ENCODE peak calls at places on chromosome 16, in ten cellular contexts. L is PC-3, B is stomach, H is AG10803, M is HCT116, I is neuronal stem cell, N is BJ, W is upper lobe of right lung, D is GM23338, S is AG09309. O is an unnamed sample.

GRCh38 chr16:67435758-67436164 is 4.8 kb downstream of the HSD11B2 start:
- DNase-seq in M (no peak), B (no peak), N (no peak), W (no peak), H (no peak), L (no peak), S (no peak), I (no peak), D (no peak), O (peak)

GRCh38 chr16:75385507-75386152 is 47.7 kb downstream of the CFDP1 start:
- DNase-seq in L (peak), I (peak), H (peak), D (peak), W (no peak), M (peak), B (no peak), N (no peak), S (peak), O (peak)

GRCh38 chr16:11356573-11357331 is 11.5 kb downstream of the RMI2 start:
- DNase-seq in H (peak), I (peak), W (peak), N (no peak), L (no peak), D (peak), B (peak), S (no peak), M (no peak), O (peak)

GRCh38 chr16:84718-85452 is 6.9 kb downstream of the MPG start:
- DNase-seq in M (no peak), H (peak), W (peak), N (peak), B (peak), D (no peak), L (peak), S (peak), I (no peak), O (no peak)

GRCh38 chr16:89764711-89765201 is 43.4 kb downstream of the ZNF276 start:
- DNase-seq in L (no peak), B (peak), M (no peak), H (no peak), I (no peak), W (peak), N (no peak), S (no peak), D (no peak), O (peak)

GRCh38 chr16:11245222-11245737 is 10.7 kb downstream of the SOCS1 start:
- DNase-seq in S (no peak), H (no peak), M (no peak), D (no peak), L (no peak), B (no peak), N (no peak), I (no peak), W (no peak), O (no peak)

GRCh38 chr16:69542974-69543373 is 22.8 kb upstream of the NFAT5 start:
- DNase-seq in N (no peak), I (no peak), S (no peak), M (no peak), W (no peak), L (peak), B (no peak), H (peak), D (no peak), O (no peak)

GRCh38 chr16:53549970-53550406 is 47.0 kb upstream of the AKTIP start:
- DNase-seq in D (peak), S (peak), L (peak), W (no peak), N (peak), M (peak), B (peak), H (peak), I (peak), O (peak)

GRCh38 chr16:66484453-66485213 is 57.5 kb downstream of the BEAN1 start:
- DNase-seq in N (no peak), B (no peak), D (no peak), I (no peak), L (no peak), W (no peak), S (no peak), M (no peak), H (no peak), O (no peak)

GRCh38 chr16:8885674-8886592 is 3.8 kb downstream of the LITAFD start:
- DNase-seq in W (peak), S (no peak), I (no peak), D (peak), B (no peak), H (no peak), L (peak), M (no peak), N (no peak), O (peak)

GRCh38 chr16:7338826-7339225 is 6.2 kb downstream of the RBFOX1 start:
- DNase-seq in I (no peak), M (no peak), H (no peak), N (no peak), B (no peak), S (no peak), D (no peak), L (no peak), W (no peak), O (no peak)

GRCh38 chr16:85564277-85565051 is 48.7 kb upstream of the GSE1 start:
- DNase-seq in L (peak), M (no peak), I (no peak), H (no peak), N (no peak), S (no peak), W (peak), D (no peak), B (no peak), O (peak)
- H3K4me3 ChIP-seq in L (no peak), M (no peak), I (no peak), H (no peak), N (no peak), S (no peak), W (no peak), D (no peak), B (no peak), O (no peak)

DNA sequence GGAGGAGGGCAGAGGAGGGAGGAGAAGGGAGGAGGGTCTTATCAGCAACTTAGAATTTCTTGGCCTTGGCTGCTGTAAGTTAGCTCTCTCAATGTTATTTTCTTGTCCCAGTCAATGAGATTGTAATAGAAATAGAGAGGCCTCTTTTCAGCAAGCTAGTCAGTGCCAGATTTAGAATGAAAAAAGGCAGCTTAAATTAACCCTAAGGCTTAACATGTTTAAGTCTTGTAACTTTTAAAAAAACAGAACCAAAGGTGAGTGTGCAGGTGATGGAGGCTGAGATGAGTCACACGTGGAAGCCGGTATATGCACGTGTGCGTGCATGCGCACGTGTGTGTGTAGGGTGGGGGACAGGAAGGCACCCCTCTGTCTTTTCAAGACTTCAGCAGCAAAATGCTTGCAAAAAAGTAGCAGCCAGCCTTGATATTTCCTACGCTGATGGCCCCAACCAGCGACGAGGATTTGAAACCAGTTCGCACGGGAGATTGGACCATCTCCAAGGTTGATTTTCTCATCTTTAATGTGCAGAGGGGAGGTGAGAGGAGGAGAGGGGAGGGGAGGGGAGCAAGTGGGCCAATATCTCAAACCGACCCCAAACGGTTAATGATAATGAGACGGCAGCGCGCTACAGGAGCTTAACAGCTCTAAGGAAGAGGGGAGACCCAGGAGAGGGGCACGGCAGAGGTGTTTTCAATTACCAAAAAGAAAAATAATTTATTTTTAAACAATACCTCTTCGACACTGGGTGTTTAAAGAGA is 154.8 kb downstream of the ZNF423 start:
- DNase-seq in N (no peak), S (no peak), L (no peak), D (peak), W (no peak), I (no peak), B (no peak), H (no peak), M (no peak), O (peak)
- H3K4me3 ChIP-seq in N (no peak), S (no peak), L (no peak), D (peak), W (no peak), I (peak), B (no peak), H (no peak), M (no peak), O (no peak)

GRCh38 chr16:81796585-81797346 is 17.7 kb downstream of the PLCG2 start:
- DNase-seq in B (no peak), H (no peak), D (no peak), M (no peak), N (no peak), I (no peak), L (no peak), W (no peak), S (no peak), O (no peak)
- H3K4me3 ChIP-seq in B (no peak), H (no peak), D (no peak), M (no peak), N (no peak), I (no peak), L (no peak), W (no peak), S (no peak), O (no peak)

GRCh38 chr16:86756882-86757703 is 178.7 kb downstream of the FOXL1 start:
- DNase-seq in D (no peak), W (no peak), L (no peak), N (no peak), H (no peak), I (no peak), M (no peak), S (no peak), B (no peak), O (no peak)
- H3K4me3 ChIP-seq in D (no peak), W (no peak), L (no peak), N (no peak), H (no peak), I (no peak), M (no peak), S (no peak), B (no peak), O (no peak)

GRCh38 chr16:27401768-27402568 is at the start of gene IL21R:
- DNase-seq in D (no peak), S (peak), W (peak), N (peak), L (no peak), M (no peak), I (no peak), H (peak), B (peak), O (peak)

GRCh38 chr16:27399969-27400368 is 2.0 kb upstream of the IL21R start:
- DNase-seq in D (no peak), W (no peak), N (no peak), M (no peak), S (no peak), B (no peak), H (no peak), I (no peak), L (no peak), O (no peak)

GRCh38 chr16:27402569-27402963 is 592 bp downstream of the IL21R start:
- DNase-seq in W (no peak), N (no peak), S (no peak), L (no peak), D (no peak), M (no peak), B (no peak), I (no peak), H (no peak), O (no peak)

GRCh38 chr16:27400751-27401620 is 988 bp upstream of the IL21R start:
- DNase-seq in S (peak), D (no peak), H (peak), W (no peak), N (peak), L (no peak), I (no peak), M (no peak), B (no peak), O (no peak)

DNA sequence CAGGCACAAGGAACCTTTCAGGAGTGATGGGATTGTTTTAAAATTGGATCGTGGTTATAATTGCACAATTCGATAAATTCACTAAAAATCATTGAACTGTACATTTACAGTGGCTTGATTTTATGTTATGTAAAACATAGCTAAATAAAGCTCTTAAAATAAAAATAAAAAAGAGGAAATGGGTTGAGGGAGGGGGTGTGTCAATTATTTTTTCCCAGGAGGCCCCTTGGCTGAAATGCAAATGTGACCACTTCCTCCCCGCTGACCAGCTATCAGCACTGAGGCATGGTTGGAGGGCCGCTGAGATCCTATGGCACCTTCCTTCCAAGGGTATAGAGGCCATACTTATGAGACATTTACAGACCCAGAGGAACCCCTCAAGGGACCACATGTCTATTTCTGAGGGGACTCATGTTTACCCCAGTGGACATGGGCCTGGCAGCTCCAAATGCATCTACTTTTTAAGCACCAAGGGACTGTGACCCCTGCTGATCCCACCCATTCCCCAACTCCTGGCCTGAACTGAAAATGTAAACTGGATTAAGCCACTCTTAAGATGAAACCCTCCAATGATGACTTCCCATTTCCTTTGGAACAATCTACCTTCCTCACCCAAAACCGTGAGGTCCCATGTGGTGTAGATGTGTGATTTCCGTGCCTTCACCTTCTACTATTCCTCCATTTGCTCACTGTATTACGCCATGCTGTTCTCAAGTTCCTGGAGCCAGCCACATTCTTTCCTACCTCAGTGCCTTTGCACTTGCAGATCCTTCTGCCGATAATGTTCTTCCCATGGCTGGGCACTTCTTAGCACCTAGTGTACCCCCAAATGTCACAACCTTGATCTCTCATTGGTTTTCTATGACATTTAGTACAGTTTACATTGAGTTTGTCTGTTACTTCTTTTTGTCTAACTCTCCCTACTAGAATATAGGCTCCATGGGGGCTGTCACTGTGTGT is 2.8 kb upstream of the IL21R start:
- DNase-seq in N (no peak), D (no peak), W (no peak), B (no peak), H (no peak), L (no peak), I (no peak), M (no peak), S (no peak), O (no peak)
- H3K4me3 ChIP-seq in N (no peak), D (no peak), W (no peak), B (no peak), H (no peak), L (no peak), I (no peak), M (no peak), S (no peak), O (no peak)

GRCh38 chr16:85963746-85964370 is 64.9 kb downstream of the IRF8 start:
- DNase-seq in N (peak), I (no peak), D (no peak), B (peak), H (peak), L (no peak), W (peak), M (no peak), S (no peak), O (no peak)
- H3K4me3 ChIP-seq in N (no peak), I (no peak), D (no peak), B (no peak), H (no peak), L (no peak), W (no peak), M (no peak), S (no peak), O (no peak)

O was measured in H7.